ENCODE peak calls at places on chromosomes 16 and 17, in eight cellular contexts. X, F, T, S, O, Y, C and I are unnamed samples.
A peak's percentile ranks its signal among the peaks of the same experiment; 100 is the strongest.

GRCh38 chr17:75896360-75897075 is at the start of gene TRIM65:
- DNase-seq in X (peak; percentile 76), F (peak; percentile 87), T (peak; percentile 80), S (peak; percentile 66), O (peak; percentile 44), Y (peak; percentile 71), C (peak; percentile 46), I (peak; percentile 91)

GRCh38 chr17:78105551-78105950 is 23.0 kb downstream of the TMC6 start:
- DNase-seq in X (no peak), F (no peak), T (no peak), S (no peak), O (no peak), Y (no peak), C (no peak), I (no peak)

GRCh38 chr16:87628940-87629339 is 26.6 kb downstream of the JPH3 start:
- DNase-seq in X (peak; percentile 58), F (no peak), T (no peak), S (peak; percentile 3), O (no peak), Y (peak; percentile 16), C (peak; percentile 29), I (no peak)

GRCh38 chr16:66512589-66513404 is 37.1 kb downstream of the TK2 start:
- DNase-seq in X (peak; percentile 83), F (no peak), T (no peak), S (peak; percentile 41), O (no peak), Y (peak; percentile 73), C (no peak), I (no peak)

GRCh38 chr17:43582426-43582825 is 36.3 kb upstream of the ETV4 start:
- DNase-seq in X (no peak), F (no peak), T (no peak), S (no peak), O (no peak), Y (no peak), C (no peak), I (no peak)

GRCh38 chr16:79707867-79708266 is 107.3 kb upstream of the MAF start:
- DNase-seq in X (no peak), F (no peak), T (no peak), S (peak; percentile 35), O (no peak), Y (no peak), C (peak; percentile 8), I (no peak)

GRCh38 chr17:13085578-13085977 is 67.8 kb upstream of the ELAC2 start:
- DNase-seq in X (no peak), F (no peak), T (no peak), S (no peak), O (no peak), Y (no peak), C (no peak), I (no peak)

GRCh38 chr16:54291107-54291980 is 4.8 kb upstream of the IRX3 start:
- DNase-seq in X (no peak), F (peak; percentile 70), T (no peak), S (no peak), O (no peak), Y (no peak), C (no peak), I (peak; percentile 39)

GRCh38 chr17:68198931-68199836 is 48.7 kb upstream of the AMZ2 start:
- DNase-seq in X (no peak), F (peak; percentile 64), T (no peak), S (no peak), O (no peak), Y (no peak), C (no peak), I (peak; percentile 48)

GRCh38 chr17:39400547-39401411 is 647 bp downstream of the FBXL20 start:
- DNase-seq in X (peak; percentile 24), F (no peak), T (peak; percentile 37), S (peak; percentile 10), O (no peak), Y (peak; percentile 11), C (no peak), I (peak; percentile 38)

GRCh38 chr17:21425736-21426135 is 49.6 kb downstream of the KCNJ12 start:
- DNase-seq in X (no peak), F (no peak), T (no peak), S (no peak), O (no peak), Y (no peak), C (no peak), I (no peak)

GRCh38 chr17:73943416-73943770 is 260.1 kb upstream of the RPL38 start:
- DNase-seq in X (no peak), F (no peak), T (no peak), S (no peak), O (no peak), Y (no peak), C (no peak), I (no peak)

GRCh38 chr17:40109471-40109824 is 9.1 kb upstream of the NR1D1 start:
- DNase-seq in X (no peak), F (no peak), T (no peak), S (no peak), O (no peak), Y (no peak), C (no peak), I (no peak)

GRCh38 chr16:64627288-64627687 is 494.6 kb downstream of the CDH11 start:
- DNase-seq in X (no peak), F (no peak), T (no peak), S (no peak), O (no peak), Y (no peak), C (no peak), I (no peak)

GRCh38 chr17:82933911-82934310 is 94.1 kb upstream of the ZNF750 start:
- DNase-seq in X (no peak), F (no peak), T (peak; percentile 28), S (no peak), O (no peak), Y (no peak), C (no peak), I (no peak)

GRCh38 chr16:89918453-89919347 is at the start of gene MC1R:
- DNase-seq in X (peak; percentile 62), F (peak; percentile 68), T (no peak), S (peak; percentile 46), O (no peak), Y (peak; percentile 51), C (no peak), I (peak; percentile 72)

GRCh38 chr16:58264961-58265479 is 29.8 kb downstream of the PRSS54 start:
- DNase-seq in X (peak; percentile 66), F (no peak), T (no peak), S (peak; percentile 70), O (no peak), Y (peak; percentile 56), C (peak; percentile 27), I (no peak)

GRCh38 chr16:2773188-2773968 is 3.7 kb downstream of the ELOB start:
- DNase-seq in X (peak; percentile 38), F (no peak), T (no peak), S (no peak), O (no peak), Y (no peak), C (no peak), I (no peak)

GRCh38 chr17:75625813-75626486 is 7.3 kb upstream of the SMIM5 start:
- DNase-seq in X (no peak), F (peak; percentile 40), T (no peak), S (peak; percentile 6), O (no peak), Y (peak; percentile 21), C (no peak), I (peak; percentile 72)

GRCh38 chr17:43449470-43450202 is 34.1 kb upstream of the DHX8 start:
- DNase-seq in X (peak; percentile 83), F (no peak), T (no peak), S (no peak), O (no peak), Y (no peak), C (no peak), I (no peak)

GRCh38 chr17:1109606-1110523 is 69.9 kb downstream of the ABR start:
- DNase-seq in X (peak; percentile 81), F (peak; percentile 77), T (no peak), S (no peak), O (no peak), Y (no peak), C (no peak), I (peak; percentile 80)